ENCODE peak calls at places on chromosomes 2 and 18, in eight cellular contexts. U, M, N, T, X, R, D and V are unnamed samples.

GRCh38 chr2:127049927-127050802 is 56.8 kb downstream of the BIN1 start:
- DNase-seq in U (peak), M (peak), N (no peak), T (peak), X (peak), R (no peak), D (peak), V (peak)

GRCh38 chr2:149329068-149329467 is 1.3 kb upstream of the LYPD6 start:
- DNase-seq in U (peak), M (peak), N (no peak), T (no peak), X (no peak), R (no peak), D (no peak), V (no peak)

GRCh38 chr18:63192885-63193349 is 126.7 kb downstream of the BCL2 start:
- DNase-seq in U (peak), M (no peak), N (no peak), T (no peak), X (no peak), R (no peak), D (no peak), V (no peak)

GRCh38 chr2:85430780-85431601 is 12.5 kb downstream of the SH2D6 start:
- DNase-seq in U (no peak), M (no peak), N (no peak), T (no peak), X (no peak), R (no peak), D (no peak), V (peak)

GRCh38 chr2:55581435-55581834 is 36.0 kb downstream of the PPP4R3B start:
- DNase-seq in U (no peak), M (no peak), N (no peak), T (peak), X (no peak), R (no peak), D (no peak), V (peak)

GRCh38 chr2:117945296-117945695 is 68.6 kb downstream of the CCDC93 start:
- DNase-seq in U (no peak), M (no peak), N (no peak), T (no peak), X (no peak), R (no peak), D (no peak), V (no peak)

GRCh38 chr2:59655809-59656208 is 897.6 kb downstream of the BCL11A start:
- DNase-seq in U (no peak), M (no peak), N (no peak), T (no peak), X (no peak), R (no peak), D (no peak), V (no peak)

GRCh38 chr2:96953611-96954489 is 32.5 kb downstream of the FAM178B start:
- DNase-seq in U (peak), M (peak), N (no peak), T (no peak), X (no peak), R (no peak), D (no peak), V (no peak)

GRCh38 chr2:129297430-129297829 is 682.0 kb upstream of the RAB6C start:
- DNase-seq in U (no peak), M (no peak), N (no peak), T (no peak), X (no peak), R (no peak), D (no peak), V (no peak)

GRCh38 chr2:78011251-78011650 is 489.1 kb upstream of the LRRTM4 start:
- DNase-seq in U (no peak), M (no peak), N (no peak), T (no peak), X (no peak), R (no peak), D (no peak), V (no peak)

GRCh38 chr2:127653421-127654083 is 7.6 kb downstream of the GPR17 start:
- DNase-seq in U (no peak), M (no peak), N (no peak), T (no peak), X (no peak), R (no peak), D (no peak), V (no peak)

GRCh38 chr2:1744446-1745170 is at the start of gene PXDN:
- DNase-seq in U (no peak), M (peak), N (no peak), T (no peak), X (peak), R (no peak), D (no peak), V (no peak)

GRCh38 chr18:7492385-7492784 is 74.7 kb upstream of the PTPRM start:
- DNase-seq in U (no peak), M (no peak), N (no peak), T (no peak), X (no peak), R (no peak), D (no peak), V (no peak)

GRCh38 chr18:6370886-6371635 is 43.6 kb downstream of the L3MBTL4 start:
- DNase-seq in U (no peak), M (peak), N (no peak), T (no peak), X (no peak), R (no peak), D (no peak), V (no peak)

GRCh38 chr2:121061633-121062032 is 223.4 kb downstream of the TFCP2L1 start:
- DNase-seq in U (no peak), M (no peak), N (no peak), T (no peak), X (no peak), R (no peak), D (no peak), V (no peak)

GRCh38 chr2:225017098-225017685 is 25.1 kb downstream of the DOCK10 start:
- DNase-seq in U (no peak), M (no peak), N (no peak), T (peak), X (no peak), R (no peak), D (no peak), V (no peak)

GRCh38 chr2:227853765-227854271 is 17.6 kb upstream of the DAW1 start:
- DNase-seq in U (no peak), M (no peak), N (no peak), T (no peak), X (no peak), R (no peak), D (no peak), V (no peak)

GRCh38 chr2:101474752-101475384 is at the start of gene RFX8:
- DNase-seq in U (peak), M (no peak), N (peak), T (no peak), X (no peak), R (peak), D (peak), V (no peak)

GRCh38 chr2:119012345-119013301 is 70.6 kb downstream of the MARCO start:
- DNase-seq in U (no peak), M (no peak), N (no peak), T (no peak), X (peak), R (no peak), D (no peak), V (no peak)

GRCh38 chr18:12408247-12408869 is 629 bp downstream of the PRELID3A start:
- DNase-seq in U (peak), M (peak), N (no peak), T (peak), X (no peak), R (no peak), D (no peak), V (no peak)

GRCh38 chr2:43158259-43158880 is 68.0 kb downstream of the ZFP36L2 start:
- DNase-seq in U (peak), M (no peak), N (peak), T (peak), X (peak), R (peak), D (peak), V (no peak)

GRCh38 chr2:196758474-196759377 is 40.8 kb downstream of the GTF3C3 start:
- DNase-seq in U (no peak), M (no peak), N (peak), T (peak), X (no peak), R (peak), D (no peak), V (no peak)

GRCh38 chr18:48348739-48349138 is 60.4 kb downstream of the ZBTB7C start:
- DNase-seq in U (no peak), M (no peak), N (no peak), T (no peak), X (no peak), R (no peak), D (no peak), V (peak)

GRCh38 chr2:240956161-240956934 is 42.1 kb upstream of the SNED1 start:
- DNase-seq in U (no peak), M (peak), N (no peak), T (no peak), X (peak), R (no peak), D (no peak), V (no peak)

GRCh38 chr2:215698566-215698965 is 262.7 kb upstream of the FN1 start:
- DNase-seq in U (peak), M (no peak), N (peak), T (no peak), X (no peak), R (peak), D (peak), V (no peak)

GRCh38 chr2:152200562-152201465 is 25.3 kb upstream of the STAM2 start:
- DNase-seq in U (peak), M (peak), N (peak), T (peak), X (peak), R (peak), D (peak), V (peak)

GRCh38 chr2:235689427-235689853 is 195.6 kb downstream of the AGAP1 start:
- DNase-seq in U (no peak), M (no peak), N (no peak), T (no peak), X (no peak), R (no peak), D (no peak), V (no peak)

GRCh38 chr2:128510701-128511100 is 192.0 kb upstream of the HS6ST1 start:
- DNase-seq in U (no peak), M (no peak), N (peak), T (no peak), X (no peak), R (peak), D (peak), V (no peak)

GRCh38 chr2:28401411-28401810 is 8.8 kb downstream of the FOSL2 start:
- DNase-seq in U (no peak), M (no peak), N (no peak), T (no peak), X (no peak), R (no peak), D (no peak), V (no peak)
- H3K4me3 ChIP-seq in U (no peak), M (no peak), N (no peak), T (no peak), X (peak), R (no peak), D (no peak), V (no peak)

GRCh38 chr2:71466301-71467179 is 13.2 kb downstream of the DYSF start:
- DNase-seq in U (no peak), M (no peak), N (no peak), T (peak), X (peak), R (no peak), D (no peak), V (peak)
- H3K4me3 ChIP-seq in U (peak), M (peak), N (peak), T (peak), X (peak), R (peak), D (peak), V (peak)

DNA sequence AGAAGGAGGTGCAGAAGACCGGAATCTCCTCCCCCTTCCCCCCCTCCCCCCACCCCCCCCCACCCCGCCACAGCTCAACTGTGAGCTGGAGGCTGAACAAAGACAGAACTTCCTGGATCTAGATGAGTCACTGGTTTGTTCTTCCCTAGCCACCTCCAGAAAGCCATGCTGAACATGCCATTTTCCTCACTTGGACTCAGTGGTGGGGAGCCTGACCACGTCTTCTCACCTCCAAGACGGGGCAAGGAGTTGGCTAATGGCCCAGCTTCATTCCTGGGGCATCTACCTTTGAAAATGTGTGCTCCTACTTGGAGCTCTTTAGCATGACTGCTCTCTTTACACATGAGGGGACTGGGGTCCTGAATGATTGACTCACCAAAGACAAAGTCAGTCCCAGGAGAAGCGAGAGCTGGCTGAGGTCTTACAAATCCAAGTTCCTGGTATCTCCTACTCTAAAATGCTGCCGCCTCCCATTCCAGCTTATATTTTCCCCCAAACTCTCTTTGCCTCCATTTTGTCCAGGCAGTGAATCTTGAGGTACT is 22.6 kb upstream of the FZD5 start:
- DNase-seq in U (peak), M (no peak), N (no peak), T (peak), X (no peak), R (peak), D (peak), V (no peak)
- H3K4me3 ChIP-seq in U (no peak), M (no peak), N (no peak), T (no peak), X (no peak), R (no peak), D (no peak), V (no peak)

GRCh38 chr18:72409923-72410322 is 134.2 kb downstream of the CBLN2 start:
- DNase-seq in U (no peak), M (no peak), N (no peak), T (no peak), X (no peak), R (no peak), D (no peak), V (no peak)

GRCh38 chr18:72407048-72407447 is 137.1 kb downstream of the CBLN2 start:
- DNase-seq in U (no peak), M (no peak), N (no peak), T (no peak), X (no peak), R (no peak), D (no peak), V (no peak)

GRCh38 chr18:72410399-72410798 is 133.7 kb downstream of the CBLN2 start:
- DNase-seq in U (no peak), M (no peak), N (no peak), T (no peak), X (no peak), R (no peak), D (no peak), V (no peak)
- H3K4me3 ChIP-seq in U (no peak), M (no peak), N (no peak), T (no peak), X (no peak), R (no peak), D (no peak), V (no peak)